ENCODE peak calls at places on chromosome 16, in four cellular contexts. T is H9, U is stomach, D is tibial artery. K is an unnamed sample.

GRCh38 chr16:10100829-10101228 is 81.4 kb downstream of the GRIN2A start:
- DNase-seq in T (no peak), U (no peak), D (no peak), K (no peak)

GRCh38 chr16:53768593-53768992 is 64.6 kb downstream of the FTO start:
- DNase-seq in D (no peak), T (no peak), U (no peak), K (peak; percentile 76)

GRCh38 chr16:2724816-2725348 is 4.9 kb upstream of the PRSS27 start:
- DNase-seq in T (no peak), D (no peak), U (no peak), K (no peak)

GRCh38 chr16:73371584-73372319 is 323.8 kb upstream of the ZFHX3 start:
- DNase-seq in D (no peak), T (no peak), U (no peak), K (no peak)

GRCh38 chr16:48556913-48557351 is 53.0 kb downstream of the N4BP1 start:
- DNase-seq in D (no peak), T (no peak), U (no peak), K (no peak)

GRCh38 chr16:81627024-81627423 is 152.1 kb upstream of the PLCG2 start:
- DNase-seq in U (no peak), T (no peak), D (no peak), K (peak; percentile 76)

GRCh38 chr16:30184430-30185140 is 1.2 kb downstream of the CORO1A start:
- DNase-seq in D (peak; percentile 17), T (no peak), U (peak; percentile 31), K (no peak)

GRCh38 chr16:65117701-65118448 is 4.0 kb downstream of the CDH11 start:
- DNase-seq in T (peak; percentile 76), D (peak; percentile 72), U (peak; percentile 43), K (peak; percentile 75)

GRCh38 chr16:27243725-27244362 is 24.7 kb downstream of the NSMCE1 start:
- DNase-seq in D (no peak), T (peak; percentile 10), U (no peak), K (no peak)

GRCh38 chr16:69186642-69187386 is at the start of gene SNTB2:
- DNase-seq in D (peak; percentile 94), U (peak; percentile 95), T (peak; percentile 93), K (peak; percentile 96)

GRCh38 chr16:81838794-81839193 is 59.7 kb downstream of the PLCG2 start:
- DNase-seq in T (no peak), U (no peak), D (no peak), K (no peak)

GRCh38 chr16:15961060-15961511 is 11.7 kb downstream of the ABCC1 start:
- DNase-seq in D (no peak), U (no peak), T (no peak), K (peak; percentile 50)

GRCh38 chr16:56667581-56668571 is at the start of gene MT1G:
- DNase-seq in T (peak; percentile 50), U (peak; percentile 87), D (no peak), K (no peak)

GRCh38 chr16:31694461-31694860 is 166.8 kb downstream of the AHSP start:
- DNase-seq in U (no peak), T (no peak), D (no peak), K (no peak)

GRCh38 chr16:58002936-58003335 is 1.7 kb downstream of the USB1 start:
- DNase-seq in T (no peak), D (no peak), U (no peak), K (no peak)

GRCh38 chr16:58002411-58002790 is 1.2 kb downstream of the USB1 start:
- DNase-seq in T (no peak), D (no peak), U (no peak), K (no peak)

GRCh38 chr16:58000706-58001676 is at the start of gene USB1:
- DNase-seq in U (peak; percentile 89), T (peak; percentile 94), D (peak; percentile 75), K (peak; percentile 92)

GRCh38 chr16:57999971-58000705 is at the start of gene ZNF319:
- DNase-seq in D (no peak), T (no peak), U (no peak), K (no peak)

DNA sequence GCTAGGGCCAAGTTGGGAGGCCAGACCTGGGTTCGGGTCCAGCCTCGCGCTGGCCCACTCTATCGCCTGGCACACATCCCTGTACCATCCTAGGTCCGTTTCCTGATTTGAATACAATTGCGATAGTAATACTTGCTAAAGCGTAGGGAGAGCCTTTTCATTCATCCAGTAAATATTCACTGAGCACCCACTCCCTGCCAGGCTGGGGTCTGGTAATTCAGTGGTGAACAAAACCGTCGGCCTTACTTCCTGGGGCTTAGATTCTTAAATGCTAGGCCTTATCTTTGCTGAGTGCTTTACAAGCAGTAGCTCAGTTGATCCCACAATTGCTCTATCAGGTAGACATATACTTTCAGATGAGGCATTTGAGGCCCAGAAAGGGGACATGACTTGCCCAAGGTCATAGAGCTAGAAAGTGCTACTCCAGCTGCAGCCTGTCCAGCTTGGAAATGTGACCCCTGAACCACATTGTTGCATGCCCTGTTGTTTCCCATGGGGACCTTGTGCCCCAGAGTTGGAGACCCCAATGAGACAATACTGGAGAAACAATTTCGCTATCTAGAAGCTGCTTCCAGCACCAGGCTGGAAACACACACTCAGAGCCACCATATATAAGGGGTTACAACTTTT is 689 bp downstream of the USB1 start:
- DNase-seq in U (no peak), D (no peak), T (no peak), K (no peak)
- H3K27ac ChIP-seq in U (peak overlapping the region; percentile 94), D (peak overlapping the region; percentile 98), T (no peak overlapping the region), K (no peak overlapping the region)

GRCh38 chr16:84842516-84843148 is 22.8 kb downstream of the CRISPLD2 start:
- DNase-seq in T (no peak), D (no peak), U (no peak), K (no peak)

GRCh38 chr16:84844561-84845495 is 25.0 kb downstream of the CRISPLD2 start:
- DNase-seq in T (peak; percentile 64), D (no peak), U (no peak), K (no peak)

GRCh38 chr16:84841787-84842300 is 22.1 kb downstream of the CRISPLD2 start:
- DNase-seq in U (peak; percentile 85), D (no peak), T (peak; percentile 97), K (no peak)

GRCh38 chr16:84844049-84844350 is 24.2 kb downstream of the CRISPLD2 start:
- DNase-seq in U (no peak), T (no peak), D (no peak), K (no peak)

GRCh38 chr16:84843149-84844048 is 23.6 kb downstream of the CRISPLD2 start:
- DNase-seq in T (no peak), D (no peak), U (no peak), K (no peak)
- H3K4me1 ChIP-seq in T (peaks cover 13% of the 10 kb centered on the region), D (no peaks in the 10 kb centered on the region), U (peaks cover 47% of the 10 kb centered on the region), K (peaks cover 23% of the 10 kb centered on the region)

GRCh38 chr16:11978080-11978479 is 1.5 kb downstream of the SNX29 start:
- DNase-seq in T (no peak), D (no peak), U (no peak), K (no peak)
- H3K27ac ChIP-seq in T (no peak overlapping the region), D (peak overlapping the region; percentile 87), U (peak overlapping the region; percentile 86), K (no peak overlapping the region)

DNA sequence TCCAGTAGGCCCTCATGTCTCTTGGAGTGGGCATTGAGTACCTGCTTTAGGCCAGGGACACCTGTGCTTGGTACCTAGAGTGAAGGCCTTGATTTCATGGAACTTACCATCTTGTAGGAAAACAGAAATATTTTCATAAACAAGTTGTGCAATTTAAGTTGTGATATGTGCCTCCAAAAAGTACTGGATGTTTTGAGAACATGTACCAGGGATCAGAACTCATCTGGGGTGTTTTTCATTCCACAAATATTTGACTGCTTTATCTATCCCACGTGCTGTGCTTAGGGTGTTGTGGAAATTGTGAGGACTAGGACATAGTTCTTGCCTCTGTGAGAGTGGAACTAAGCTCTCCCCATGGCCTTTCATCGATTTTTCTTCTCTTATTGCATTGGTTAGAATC is 8.8 kb downstream of the NKD1 start:
- DNase-seq in D (no peak), U (no peak), T (no peak), K (no peak)
- H3K4me1 ChIP-seq in D (no peaks in the 10 kb centered on the region), U (no peaks in the 10 kb centered on the region), T (no peaks in the 10 kb centered on the region), K (no peaks in the 10 kb centered on the region)

K was measured in SJSA1.